ENCODE peak calls at places on chromosomes 16 and 17, in five cellular contexts. One of them, this sample, is unnamed.
A peak's percentile ranks its signal among the peaks of the same experiment; 100 is the strongest.

GRCh38 chr16:13797718-13798117 is 122.2 kb upstream of the ERCC4 start:
- DNase-seq in cardiac muscle cell: no peak
- DNase-seq in stomach: no peak
- DNase-seq in Caco-2: no peak
- DNase-seq in IMR-90: no peak
- DNase-seq in this sample: no peak

GRCh38 chr17:82388223-82388921 is 16.8 kb downstream of the UTS2R start:
- DNase-seq in cardiac muscle cell: no peak
- DNase-seq in stomach: peak; percentile 80
- DNase-seq in Caco-2: no peak
- DNase-seq in IMR-90: no peak
- DNase-seq in this sample: peak; percentile 32

GRCh38 chr16:7150230-7150629 is 182.4 kb upstream of the RBFOX1 start:
- DNase-seq in cardiac muscle cell: no peak
- DNase-seq in stomach: no peak
- DNase-seq in Caco-2: no peak
- DNase-seq in IMR-90: no peak
- DNase-seq in this sample: no peak

GRCh38 chr17:53454337-53454736 is 368.4 kb upstream of the KIF2B start:
- DNase-seq in cardiac muscle cell: no peak
- DNase-seq in stomach: no peak
- DNase-seq in Caco-2: no peak
- DNase-seq in IMR-90: no peak
- DNase-seq in this sample: no peak

GRCh38 chr16:86756882-86757703 is 178.7 kb downstream of the FOXL1 start:
- DNase-seq in cardiac muscle cell: no peak
- DNase-seq in stomach: no peak
- DNase-seq in Caco-2: no peak
- DNase-seq in IMR-90: no peak
- DNase-seq in this sample: no peak

GRCh38 chr17:74045608-74046007 is 157.9 kb upstream of the RPL38 start:
- DNase-seq in cardiac muscle cell: no peak
- DNase-seq in stomach: no peak
- DNase-seq in Caco-2: peak; percentile 46
- DNase-seq in IMR-90: no peak
- DNase-seq in this sample: no peak

GRCh38 chr16:8579559-8579958 is 10.8 kb downstream of the TMEM114 start:
- DNase-seq in cardiac muscle cell: no peak
- DNase-seq in stomach: no peak
- DNase-seq in Caco-2: no peak
- DNase-seq in IMR-90: no peak
- DNase-seq in this sample: no peak

GRCh38 chr16:2468725-2469398 is 2.2 kb upstream of the NTN3 start:
- DNase-seq in cardiac muscle cell: no peak
- DNase-seq in stomach: no peak
- DNase-seq in Caco-2: no peak
- DNase-seq in IMR-90: no peak
- DNase-seq in this sample: peak; percentile 93

GRCh38 chr17:3688852-3689261 is 7.1 kb downstream of the P2RX5 start:
- DNase-seq in cardiac muscle cell: no peak
- DNase-seq in stomach: no peak
- DNase-seq in Caco-2: no peak
- DNase-seq in IMR-90: no peak
- DNase-seq in this sample: no peak

GRCh38 chr17:77318491-77319210 is 177.9 kb downstream of the SEC14L1 start:
- DNase-seq in cardiac muscle cell: peak; percentile 73
- DNase-seq in stomach: peak; percentile 44
- DNase-seq in Caco-2: peak; percentile 24
- DNase-seq in IMR-90: peak; percentile 29
- DNase-seq in this sample: peak; percentile 57

GRCh38 chr17:72705905-72706395 is 386.5 kb downstream of the SLC39A11 start:
- DNase-seq in cardiac muscle cell: no peak
- DNase-seq in stomach: no peak
- DNase-seq in Caco-2: no peak
- DNase-seq in IMR-90: no peak
- DNase-seq in this sample: no peak

GRCh38 chr17:47235506-47235905 is 18.1 kb upstream of the ITGB3 start:
- DNase-seq in cardiac muscle cell: no peak
- DNase-seq in stomach: no peak
- DNase-seq in Caco-2: no peak
- DNase-seq in IMR-90: no peak
- DNase-seq in this sample: no peak

GRCh38 chr16:56226187-56226586 is 34.9 kb downstream of the GNAO1 start:
- DNase-seq in cardiac muscle cell: no peak
- DNase-seq in stomach: no peak
- DNase-seq in Caco-2: no peak
- DNase-seq in IMR-90: no peak
- DNase-seq in this sample: no peak

GRCh38 chr17:77892469-77893143 is 65.9 kb upstream of the TNRC6C start:
- DNase-seq in cardiac muscle cell: peak; percentile 9
- DNase-seq in stomach: no peak
- DNase-seq in Caco-2: peak; percentile 24
- DNase-seq in IMR-90: no peak
- DNase-seq in this sample: peak; percentile 10

GRCh38 chr16:84810518-84811273 is 9.1 kb upstream of the CRISPLD2 start:
- DNase-seq in cardiac muscle cell: peak; percentile 94
- DNase-seq in stomach: no peak
- DNase-seq in Caco-2: no peak
- DNase-seq in IMR-90: peak; percentile 63
- DNase-seq in this sample: no peak

GRCh38 chr16:69839240-69839688 is 77.1 kb downstream of the WWP2 start:
- DNase-seq in cardiac muscle cell: no peak
- DNase-seq in stomach: no peak
- DNase-seq in Caco-2: no peak
- DNase-seq in IMR-90: no peak
- DNase-seq in this sample: no peak

GRCh38 chr17:29444589-29444988 is 54.4 kb downstream of the TAOK1 start:
- DNase-seq in cardiac muscle cell: peak; percentile 46
- DNase-seq in stomach: no peak
- DNase-seq in Caco-2: no peak
- DNase-seq in IMR-90: peak; percentile 75
- DNase-seq in this sample: no peak

GRCh38 chr17:3026856-3027751 is 36.3 kb downstream of the OR1D5 start:
- DNase-seq in cardiac muscle cell: peak; percentile 62
- DNase-seq in stomach: no peak
- DNase-seq in Caco-2: peak; percentile 32
- DNase-seq in IMR-90: no peak
- DNase-seq in this sample: no peak

GRCh38 chr17:28698253-28698941 is 13.3 kb downstream of the PROCA1 start:
- DNase-seq in cardiac muscle cell: no peak
- DNase-seq in stomach: peak; percentile 76
- DNase-seq in Caco-2: peak; percentile 95
- DNase-seq in IMR-90: no peak
- DNase-seq in this sample: no peak

GRCh38 chr17:52754838-52755237 is 596.3 kb upstream of the CA10 start:
- DNase-seq in cardiac muscle cell: no peak
- DNase-seq in stomach: no peak
- DNase-seq in Caco-2: no peak
- DNase-seq in IMR-90: no peak
- DNase-seq in this sample: no peak

GRCh38 chr16:15953929-15954813 is 4.8 kb downstream of the ABCC1 start:
- DNase-seq in cardiac muscle cell: no peak
- DNase-seq in stomach: no peak
- DNase-seq in Caco-2: no peak
- DNase-seq in IMR-90: no peak
- DNase-seq in this sample: no peak

GRCh38 chr17:76145231-76146052 is 4.4 kb upstream of the FOXJ1 start:
- DNase-seq in cardiac muscle cell: no peak
- DNase-seq in stomach: no peak
- DNase-seq in Caco-2: no peak
- DNase-seq in IMR-90: no peak
- DNase-seq in this sample: no peak

DNA sequence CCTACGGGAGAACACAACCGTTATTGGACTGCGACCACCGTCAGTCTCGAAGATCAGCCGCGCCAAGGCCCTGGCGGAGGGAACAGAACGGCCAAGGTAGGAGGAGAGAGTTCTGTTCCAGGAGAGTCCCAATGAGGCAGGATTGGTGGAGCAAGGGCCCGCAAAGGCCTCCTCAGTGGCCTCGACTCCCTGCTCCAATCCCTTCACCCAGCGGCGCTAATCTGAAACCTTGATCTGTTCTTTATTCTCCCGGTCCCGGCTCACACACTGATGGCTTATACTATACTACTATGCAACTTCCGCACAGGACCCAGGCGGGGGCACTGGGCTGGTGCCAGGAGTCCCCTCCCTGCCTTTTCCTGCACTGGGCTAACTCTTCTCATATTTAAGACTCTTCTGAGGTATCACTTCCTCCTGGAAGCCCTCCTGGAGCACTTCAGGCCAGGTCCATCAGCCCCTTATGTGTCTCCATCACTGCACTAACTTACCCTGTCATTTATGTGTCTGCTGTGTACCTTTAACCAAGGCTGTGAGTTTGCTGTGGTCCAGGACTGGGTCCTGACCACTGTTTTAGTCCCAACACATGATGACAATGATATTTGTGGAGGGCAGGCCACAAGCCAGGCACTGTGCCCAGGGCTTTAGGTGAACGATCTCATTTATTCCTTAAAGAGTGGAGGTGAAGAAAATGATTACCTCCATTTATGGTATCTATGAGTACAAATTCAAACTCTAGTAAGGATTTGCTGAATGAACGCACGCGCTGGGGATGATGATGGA is 6.9 kb downstream of the CCDC102A start:
- DNase-seq in cardiac muscle cell: no peak
- DNase-seq in stomach: no peak
- DNase-seq in Caco-2: peak; percentile 41
- DNase-seq in IMR-90: no peak
- DNase-seq in this sample: no peak
- H3K4me1 ChIP-seq in cardiac muscle cell: peaks cover 22% of the 10 kb centered on the region
- H3K4me1 ChIP-seq in stomach: peaks cover 38% of the 10 kb centered on the region
- H3K4me1 ChIP-seq in Caco-2: peaks cover 15% of the 10 kb centered on the region
- H3K4me1 ChIP-seq in IMR-90: peaks cover 21% of the 10 kb centered on the region
- H3K4me1 ChIP-seq in this sample: no peaks in the 10 kb centered on the region

GRCh38 chr17:63412234-63412633 is 33.9 kb downstream of the CYB561 start:
- DNase-seq in cardiac muscle cell: no peak
- DNase-seq in stomach: no peak
- DNase-seq in Caco-2: no peak
- DNase-seq in IMR-90: no peak
- DNase-seq in this sample: no peak
- H3K4me3 ChIP-seq in cardiac muscle cell: no peak overlapping the region
- H3K4me3 ChIP-seq in stomach: no peak overlapping the region
- H3K4me3 ChIP-seq in Caco-2: no peak overlapping the region
- H3K4me3 ChIP-seq in IMR-90: no peak overlapping the region
- H3K4me3 ChIP-seq in this sample: no peak overlapping the region

GRCh38 chr16:19240494-19240893 is 45.0 kb upstream of the CLEC19A start:
- DNase-seq in cardiac muscle cell: no peak
- DNase-seq in stomach: no peak
- DNase-seq in Caco-2: no peak
- DNase-seq in IMR-90: no peak
- DNase-seq in this sample: no peak
- H3K9me3 ChIP-seq in cardiac muscle cell: no peaks in the 10 kb centered on the region
- H3K9me3 ChIP-seq in stomach: peaks cover 5% of the 10 kb centered on the region
- H3K9me3 ChIP-seq in Caco-2: peaks cover 1% of the 10 kb centered on the region
- H3K9me3 ChIP-seq in IMR-90: peaks cover 8% of the 10 kb centered on the region
- H3K9me3 ChIP-seq in this sample: no peaks in the 10 kb centered on the region

DNA sequence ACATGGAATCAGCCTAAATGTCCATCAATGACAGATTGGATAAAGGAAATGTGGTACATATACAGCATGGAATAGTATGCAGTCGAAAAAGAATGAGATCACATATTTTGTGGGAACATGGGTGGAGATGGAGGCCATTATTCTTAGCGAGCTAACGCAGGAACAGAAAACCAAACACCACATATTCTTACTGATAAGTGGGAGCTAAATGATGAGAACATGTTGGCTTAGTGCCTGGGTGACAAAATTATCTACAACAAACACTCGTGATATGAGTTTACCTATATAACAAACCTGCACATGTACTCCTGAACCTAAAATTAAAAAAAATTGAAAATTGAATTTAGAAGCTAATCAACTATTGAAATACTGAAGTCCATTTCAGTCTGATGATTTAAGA is 6.1 kb downstream of the ANKS4B start:
- DNase-seq in cardiac muscle cell: no peak
- DNase-seq in stomach: no peak
- DNase-seq in Caco-2: no peak
- DNase-seq in IMR-90: no peak
- DNase-seq in this sample: no peak
- H3K4me1 ChIP-seq in cardiac muscle cell: no peaks in the 10 kb centered on the region
- H3K4me1 ChIP-seq in stomach: no peaks in the 10 kb centered on the region
- H3K4me1 ChIP-seq in Caco-2: peaks cover 7% of the 10 kb centered on the region
- H3K4me1 ChIP-seq in IMR-90: no peaks in the 10 kb centered on the region
- H3K4me1 ChIP-seq in this sample: no peaks in the 10 kb centered on the region

DNA sequence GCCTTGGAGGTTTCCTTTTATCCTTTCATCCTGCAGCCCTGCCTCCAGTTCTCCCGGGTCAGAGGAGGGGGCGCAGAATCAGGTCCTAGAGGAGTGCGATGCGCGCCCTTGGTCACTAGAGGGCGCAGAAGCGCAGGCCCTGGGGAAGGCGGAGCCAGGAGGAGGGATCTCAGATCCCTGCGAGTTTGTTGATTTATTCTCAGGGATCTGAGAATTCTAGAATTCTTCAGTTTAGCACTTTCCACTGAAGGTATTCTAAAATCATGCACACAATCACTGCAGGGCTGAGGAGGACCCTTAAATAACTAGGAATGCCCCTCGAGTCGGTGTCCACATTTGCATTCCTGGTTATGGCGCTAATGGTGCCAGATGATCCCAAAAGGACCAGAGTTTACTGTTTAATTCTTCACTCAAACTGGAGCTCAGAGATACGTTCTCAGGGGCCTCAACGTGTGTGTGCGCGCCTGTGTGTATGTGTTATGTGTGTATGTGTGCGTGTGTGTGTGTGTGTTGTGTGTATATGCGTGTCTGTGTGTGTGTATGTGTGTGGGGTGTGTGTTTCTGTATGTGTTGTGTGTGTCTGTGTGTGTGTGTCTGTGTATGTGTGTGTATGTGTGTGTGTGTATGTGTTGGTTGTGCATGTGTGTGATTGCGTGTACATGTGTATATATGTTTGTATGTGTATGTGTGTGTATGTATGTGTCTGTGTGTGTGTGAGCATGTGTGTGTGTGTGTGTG is 6.9 kb upstream of the ELAC2 start:
- DNase-seq in cardiac muscle cell: peak; percentile 67
- DNase-seq in stomach: peak; percentile 73
- DNase-seq in Caco-2: peak; percentile 41
- DNase-seq in IMR-90: peak; percentile 52
- DNase-seq in this sample: peak; percentile 59
- H3K4me3 ChIP-seq in cardiac muscle cell: no peak overlapping the region
- H3K4me3 ChIP-seq in stomach: peak overlapping the region; percentile 11
- H3K4me3 ChIP-seq in Caco-2: peak overlapping the region; percentile 14
- H3K4me3 ChIP-seq in IMR-90: no peak overlapping the region
- H3K4me3 ChIP-seq in this sample: no peak overlapping the region

DNA sequence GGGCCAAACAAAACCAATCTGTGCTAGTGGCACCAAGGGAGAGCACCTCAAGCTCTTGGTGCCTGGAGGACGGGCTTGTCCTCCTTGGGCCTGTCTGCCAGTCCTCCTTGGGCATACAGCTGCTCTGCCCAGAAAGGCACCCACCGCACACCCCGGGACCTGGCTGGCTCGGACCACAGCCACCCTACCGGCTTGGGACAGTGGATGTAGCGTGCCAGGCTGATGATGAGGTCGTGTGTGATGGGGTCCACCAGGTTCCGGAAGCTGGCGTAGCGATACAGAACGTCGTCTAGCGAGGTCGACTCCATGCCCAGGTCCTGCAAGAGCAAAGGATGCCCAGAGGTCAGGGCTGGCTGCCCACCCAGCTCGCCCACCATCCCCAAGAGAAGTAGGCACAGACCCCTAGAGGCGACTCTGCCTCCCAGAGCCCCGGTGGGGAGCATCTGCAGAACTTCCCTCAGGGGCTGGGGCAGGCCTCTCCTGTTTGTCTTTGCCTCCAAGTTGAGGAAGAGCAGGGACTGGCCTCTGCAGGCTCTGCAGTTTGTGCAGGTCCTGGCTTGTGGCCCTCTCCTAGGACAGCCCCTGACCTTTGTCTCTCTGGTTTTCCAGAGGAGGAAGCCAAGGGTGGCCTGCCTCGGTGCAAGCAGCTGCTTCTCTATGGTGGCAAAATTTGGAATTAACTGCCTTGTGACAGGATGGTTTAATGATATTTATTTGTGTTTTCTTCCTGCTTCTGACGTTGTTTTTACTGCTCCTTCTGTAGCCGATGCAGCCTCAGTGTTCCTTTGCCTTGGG is 29.7 kb downstream of the LRRC75A start:
- DNase-seq in cardiac muscle cell: no peak
- DNase-seq in stomach: no peak
- DNase-seq in Caco-2: no peak
- DNase-seq in IMR-90: no peak
- DNase-seq in this sample: no peak
- H3K9me3 ChIP-seq in cardiac muscle cell: no peaks in the 10 kb centered on the region
- H3K9me3 ChIP-seq in stomach: no peaks in the 10 kb centered on the region
- H3K9me3 ChIP-seq in Caco-2: no peaks in the 10 kb centered on the region
- H3K9me3 ChIP-seq in IMR-90: no peaks in the 10 kb centered on the region
- H3K9me3 ChIP-seq in this sample: no peaks in the 10 kb centered on the region

This sample was measured in HAP-1.